ENCODE peak calls at places on chromosomes 4 and X, in five cellular contexts. X is HL-60, U is upper lobe of left lung, W is H1, S is Panc1. Q is an unnamed sample.

GRCh38 chr4:121221201-121221600 is 57.1 kb upstream of the TNIP3 start:
- DNase-seq in X (no peak), U (no peak), W (no peak), S (no peak), Q (no peak)

GRCh38 chrX:39840141-39841126 is 257.3 kb downstream of the BCOR start:
- DNase-seq in X (no peak), U (peak), W (no peak), S (no peak), Q (no peak)

GRCh38 chrX:67563469-67564448 is 19.9 kb downstream of the AR start:
- DNase-seq in X (no peak), U (no peak), W (no peak), S (no peak), Q (no peak)

GRCh38 chr4:102623622-102624021 is 122.5 kb downstream of the NFKB1 start:
- DNase-seq in X (no peak), U (no peak), W (peak), S (no peak), Q (no peak)

GRCh38 chrX:40420899-40421729 is 159.7 kb upstream of the ATP6AP2 start:
- DNase-seq in X (no peak), U (no peak), W (no peak), S (no peak), Q (no peak)

GRCh38 chr4:2931765-2932560 is 31.2 kb downstream of the NOP14 start:
- DNase-seq in X (peak), U (peak), W (peak), S (no peak), Q (no peak)

GRCh38 chr4:161404346-161405110 is 759.3 kb downstream of the FSTL5 start:
- DNase-seq in X (no peak), U (no peak), W (no peak), S (no peak), Q (no peak)

GRCh38 chrX:154546354-154547244 is at the start of gene G6PD:
- DNase-seq in X (no peak), U (peak), W (peak), S (no peak), Q (no peak)

GRCh38 chr4:83252782-83253405 is 31.7 kb downstream of the COQ2 start:
- DNase-seq in X (peak), U (no peak), W (peak), S (peak), Q (no peak)

GRCh38 chrX:6307156-6307555 is 78.5 kb upstream of the NLGN4X start:
- DNase-seq in X (no peak), U (no peak), W (no peak), S (no peak), Q (no peak)

GRCh38 chr4:6408263-6408662 is 64.2 kb downstream of the PPP2R2C start:
- DNase-seq in X (no peak), U (no peak), W (no peak), S (no peak), Q (no peak)
- TF ChIP-seq POLR2AphosphoS5 in X (no peak), U (no peak), W (no peak), S (no peak), Q (no peak)

DNA sequence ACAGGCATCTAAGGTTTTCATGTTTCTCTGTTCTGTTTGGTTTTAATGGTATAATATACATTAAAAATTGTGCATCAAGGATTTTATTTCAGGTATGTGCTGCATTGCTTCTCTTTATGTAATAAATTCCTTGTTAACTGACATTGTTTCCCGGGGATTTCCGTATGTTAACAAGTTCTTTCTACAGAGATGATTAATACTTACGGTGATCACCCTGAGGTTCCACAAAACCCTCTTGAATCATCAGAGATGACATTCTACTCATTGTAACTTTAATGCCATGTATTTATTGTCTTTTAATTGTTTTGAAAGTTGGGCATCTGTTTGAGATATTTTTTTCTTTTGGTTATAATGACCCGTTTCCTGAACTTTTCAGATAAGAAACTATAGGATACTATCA is 37.5 kb downstream of the ARHGAP10 start:
- DNase-seq in X (no peak), U (no peak), W (no peak), S (no peak), Q (no peak)
- H3K27ac ChIP-seq in X (no peak), U (no peak), W (no peak), S (no peak), Q (no peak)

GRCh38 chr4:111631157-111631999 is 513.9 kb upstream of the FAM241A start:
- DNase-seq in X (no peak), U (no peak), W (no peak), S (no peak), Q (no peak)

GRCh38 chr4:111632752-111633151 is 512.5 kb upstream of the FAM241A start:
- DNase-seq in X (no peak), U (no peak), W (no peak), S (no peak), Q (no peak)

GRCh38 chr4:111633663-111634266 is 511.5 kb upstream of the FAM241A start:
- DNase-seq in X (no peak), U (no peak), W (no peak), S (no peak), Q (no peak)

GRCh38 chr4:111628437-111628836 is 516.8 kb upstream of the FAM241A start:
- DNase-seq in X (no peak), U (no peak), W (no peak), S (no peak), Q (no peak)

GRCh38 chr4:111630705-111631104 is 514.5 kb upstream of the FAM241A start:
- DNase-seq in X (no peak), U (no peak), W (no peak), S (no peak), Q (no peak)
- TF ChIP-seq CTCF in X (no peak), U (no peak), W (peak), S (peak), Q (no peak)

GRCh38 chr4:54281060-54281781 is 52.1 kb downstream of the PDGFRA start:
- DNase-seq in X (no peak), U (no peak), W (no peak), S (no peak), Q (no peak)
- TF ChIP-seq POLR2AphosphoS5 in X (no peak), U (peak), W (no peak), S (no peak), Q (peak)

GRCh38 chr4:111977419-111977965 is 167.8 kb upstream of the FAM241A start:
- DNase-seq in X (no peak), U (no peak), W (no peak), S (no peak), Q (no peak)
- H3K27ac ChIP-seq in X (no peak), U (no peak), W (no peak), S (no peak), Q (no peak)

GRCh38 chr4:130808492-130808891 is 1712.5 kb downstream of the C4orf33 start:
- DNase-seq in X (no peak), U (no peak), W (no peak), S (no peak), Q (no peak)
- TF ChIP-seq CTCF in X (peak), U (no peak), W (peak), S (peak), Q (peak)

GRCh38 chr4:48137766-48138349 is 3.8 kb upstream of the TXK start:
- DNase-seq in X (no peak), U (no peak), W (no peak), S (no peak), Q (no peak)

GRCh38 chr4:48138511-48138910 is 4.5 kb upstream of the TXK start:
- DNase-seq in X (no peak), U (no peak), W (no peak), S (no peak), Q (no peak)

GRCh38 chr4:48141048-48141447 is 7.0 kb upstream of the TXK start:
- DNase-seq in X (no peak), U (no peak), W (no peak), S (no peak), Q (no peak)

GRCh38 chr4:48138936-48139335 is 4.9 kb upstream of the TXK start:
- DNase-seq in X (no peak), U (no peak), W (no peak), S (no peak), Q (no peak)

DNA sequence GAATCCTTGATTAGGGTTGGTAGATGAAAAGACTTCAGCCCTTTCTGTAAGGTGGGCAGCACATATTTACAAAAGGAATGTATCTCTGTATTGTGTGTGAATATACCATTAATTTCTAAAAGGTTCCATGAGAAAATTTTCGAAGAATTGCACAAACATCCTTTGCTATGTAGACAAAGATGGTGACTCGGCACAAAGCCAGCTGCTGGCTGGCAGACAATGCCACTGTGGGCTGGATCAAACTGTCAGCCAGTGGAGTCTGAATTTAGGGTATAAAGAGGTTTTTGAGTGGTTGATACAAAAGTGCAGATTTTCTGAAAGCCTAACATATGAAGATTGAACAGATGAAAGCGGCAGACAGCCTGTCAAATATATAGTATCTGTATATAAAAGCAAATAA is 5.6 kb upstream of the TXK start:
- DNase-seq in X (no peak), U (no peak), W (no peak), S (no peak), Q (no peak)
- TF ChIP-seq POLR2AphosphoS5 in X (no peak), U (no peak), W (no peak), S (no peak), Q (no peak)

GRCh38 chr4:168723569-168723968 is 226.7 kb downstream of the PALLD start:
- DNase-seq in X (no peak), U (no peak), W (no peak), S (no peak), Q (no peak)

GRCh38 chr4:168725935-168726334 is 229.1 kb downstream of the PALLD start:
- DNase-seq in X (no peak), U (no peak), W (no peak), S (no peak), Q (no peak)

GRCh38 chr4:168723020-168723419 is 226.2 kb downstream of the PALLD start:
- DNase-seq in X (no peak), U (no peak), W (no peak), S (no peak), Q (no peak)

GRCh38 chr4:168724243-168724642 is 227.4 kb downstream of the PALLD start:
- DNase-seq in X (no peak), U (no peak), W (no peak), S (no peak), Q (no peak)

GRCh38 chr4:168724960-168725359 is 228.1 kb downstream of the PALLD start:
- DNase-seq in X (no peak), U (no peak), W (no peak), S (no peak), Q (no peak)
- H3K27ac ChIP-seq in X (no peak), U (no peak), W (no peak), S (no peak), Q (no peak)